ENCODE peak calls at places on chromosomes 6 and 20, in seven cellular contexts. S is SK-N-SH, K is HCT116, O is K562, C is GM12878, D is HepG2, N is H1. G is an unnamed sample.

GRCh38 chr6:13470240-13471140 is 16.9 kb downstream of the GFOD1 start:
- DNase-seq in S (peak), O (no peak), C (no peak), D (no peak), K (no peak), N (no peak), G (no peak)

GRCh38 chr20:40632346-40632976 is 56.6 kb downstream of the MAFB start:
- DNase-seq in K (no peak), O (no peak), N (no peak), S (no peak), D (no peak), C (no peak), G (peak)

GRCh38 chr20:35000922-35001595 is 45.4 kb downstream of the MYH7B start:
- DNase-seq in O (no peak), N (no peak), D (no peak), S (no peak), C (no peak), K (no peak), G (no peak)

GRCh38 chr6:162963861-162964260 is 236.1 kb downstream of the PACRG start:
- DNase-seq in O (no peak), C (no peak), D (no peak), K (no peak), N (no peak), S (no peak), G (no peak)

GRCh38 chr20:52035498-52035897 is 156.1 kb downstream of the ZFP64 start:
- DNase-seq in S (no peak), D (peak), O (no peak), N (no peak), C (no peak), K (no peak), G (no peak)

GRCh38 chr20:40160151-40160550 is 528.9 kb downstream of the MAFB start:
- DNase-seq in C (peak), S (peak), N (peak), D (peak), O (peak), K (peak), G (peak)

GRCh38 chr6:31538805-31539400 is 2.9 kb downstream of the DDX39B start:
- DNase-seq in C (no peak), S (no peak), O (no peak), D (no peak), N (no peak), K (no peak), G (peak)

GRCh38 chr6:109759098-109759855 is 68.2 kb downstream of the FIG4 start:
- DNase-seq in C (no peak), K (no peak), D (no peak), S (no peak), N (no peak), O (no peak), G (no peak)

GRCh38 chr6:30444451-30444742 is 44.9 kb upstream of the HLA-E start:
- DNase-seq in S (no peak), O (no peak), D (no peak), K (no peak), C (no peak), N (no peak), G (no peak)

GRCh38 chr6:129105793-129106192 is 222.9 kb downstream of the LAMA2 start:
- DNase-seq in O (no peak), S (no peak), K (no peak), C (no peak), D (no peak), N (no peak), G (no peak)
- TF ChIP-seq JUND in O (no peak), S (no peak), K (no peak), C (no peak), D (no peak), N (no peak), G (no peak)

DNA sequence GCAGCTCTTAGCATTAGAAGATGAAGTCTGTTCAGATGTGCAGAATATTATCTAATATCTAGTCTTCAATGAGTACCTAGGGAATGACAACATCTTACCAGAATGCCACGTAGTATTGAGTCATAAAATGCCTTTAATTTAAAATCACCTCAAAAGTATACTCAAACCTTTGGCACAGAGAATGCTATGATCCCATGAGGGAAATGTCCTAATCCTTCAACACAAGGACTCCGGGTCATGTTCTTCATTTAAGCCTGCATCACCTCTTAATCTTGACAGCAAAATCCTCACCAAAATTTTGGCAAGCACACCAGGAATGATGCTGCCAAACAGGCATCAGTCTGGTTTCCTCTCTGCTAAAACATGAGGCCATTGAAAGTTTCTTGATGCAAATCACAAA is 23.6 kb upstream of the MARCKS start:
- DNase-seq in O (no peak), D (no peak), N (no peak), K (no peak), S (no peak), C (no peak), G (no peak)
- TF ChIP-seq JUND in O (no peak), D (no peak), N (no peak), K (no peak), S (peak), C (no peak), G (no peak)

GRCh38 chr6:36095497-36096391 is 34.6 kb upstream of the MAPK13 start:
- DNase-seq in S (no peak), C (no peak), K (no peak), N (no peak), O (no peak), D (peak), G (no peak)

GRCh38 chr6:36098920-36099647 is 31.2 kb upstream of the MAPK13 start:
- DNase-seq in O (peak), N (no peak), S (peak), C (no peak), K (no peak), D (no peak), G (no peak)

GRCh38 chr6:36098253-36098919 is 31.9 kb upstream of the MAPK13 start:
- DNase-seq in S (no peak), N (no peak), C (no peak), D (no peak), K (no peak), O (no peak), G (no peak)

GRCh38 chr6:36101691-36102090 is 28.6 kb upstream of the MAPK13 start:
- DNase-seq in C (no peak), O (no peak), N (no peak), S (no peak), K (no peak), D (no peak), G (no peak)

GRCh38 chr6:36099872-36100483 is 30.3 kb upstream of the MAPK13 start:
- DNase-seq in D (no peak), N (no peak), K (no peak), O (peak), S (no peak), C (no peak), G (no peak)
- TF ChIP-seq JUND in D (no peak), N (no peak), K (no peak), O (peak), S (no peak), C (no peak), G (no peak)

DNA sequence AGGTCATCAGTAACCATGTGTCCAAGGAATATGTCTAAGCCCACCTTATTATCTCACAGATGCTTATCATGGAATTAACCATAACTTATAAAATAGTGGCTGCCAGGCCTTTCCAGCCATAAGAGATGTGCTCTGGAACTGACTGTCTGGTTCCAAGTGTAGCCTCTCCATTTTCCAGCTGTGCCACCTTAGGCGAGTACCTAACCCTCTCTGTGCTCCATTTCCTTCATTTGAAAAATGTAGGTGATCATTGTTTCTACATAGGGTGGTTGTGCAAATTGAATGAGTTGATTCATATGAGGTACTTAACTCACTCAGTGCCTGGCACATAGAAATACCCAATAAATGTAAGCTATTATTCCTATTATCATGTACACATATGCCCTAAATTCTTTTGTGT is 102.5 kb upstream of the IYD start:
- DNase-seq in N (no peak), C (no peak), O (no peak), D (no peak), S (no peak), K (no peak), G (no peak)
- TF ChIP-seq JUND in N (no peak), C (no peak), O (no peak), D (no peak), S (no peak), K (no peak), G (no peak)

G was measured in T47D.